ENCODE peak calls at places on chromosomes 1 and 21, in ten cellular contexts. Q is A549, Z is epithelial cell of esophagus, B is WTC11, N is GM12864, E is brain microvascular endothelial cell, C is bronchial epithelial cell, F is body of pancreas, X is GM20000, I is glutamatergic neuron. T is an unnamed sample.

GRCh38 chr1:45928486-45929205 is 125.2 kb downstream of the MAST2 start:
- DNase-seq in Q (no peak), Z (no peak), B (no peak), N (no peak), E (peak; percentile 25), C (no peak), F (no peak), X (no peak), I (no peak), T (no peak)

GRCh38 chr1:4375812-4376211 is 278.6 kb upstream of the AJAP1 start:
- DNase-seq in Q (no peak), Z (no peak), B (no peak), N (no peak), E (peak; percentile 83), C (peak; percentile 15), F (no peak), X (no peak), I (no peak), T (no peak)

GRCh38 chr1:206503591-206504362 is 3.6 kb upstream of the RASSF5 start:
- DNase-seq in Q (no peak), Z (peak; percentile 92), B (no peak), N (peak; percentile 57), E (peak; percentile 97), C (peak; percentile 97), F (peak; percentile 28), X (peak; percentile 84), I (no peak), T (peak; percentile 100)

GRCh38 chr21:34517491-34518245 is 5.7 kb upstream of the KCNE1 start:
- DNase-seq in Q (no peak), Z (peak; percentile 36), B (no peak), N (no peak), E (no peak), C (no peak), F (peak; percentile 32), X (no peak), I (no peak), T (no peak)

GRCh38 chr1:205714190-205714905 is 34.0 kb upstream of the SLC45A3 start:
- DNase-seq in Q (no peak), Z (peak; percentile 44), B (no peak), N (no peak), E (no peak), C (peak; percentile 51), F (peak; percentile 26), X (no peak), I (no peak), T (peak; percentile 53)

GRCh38 chr1:112998592-112999235 is 42.7 kb upstream of the SLC16A1 start:
- DNase-seq in Q (no peak), Z (peak; percentile 88), B (no peak), N (no peak), E (peak; percentile 80), C (peak; percentile 85), F (peak; percentile 74), X (no peak), I (no peak), T (peak; percentile 89)

GRCh38 chr1:77036560-77036959 is 169.3 kb downstream of the ST6GALNAC5 start:
- DNase-seq in Q (no peak), Z (peak; percentile 66), B (no peak), N (no peak), E (peak; percentile 51), C (peak; percentile 46), F (no peak), X (no peak), I (no peak), T (peak; percentile 74)

GRCh38 chr1:218705391-218705790 is 360.3 kb downstream of the TGFB2 start:
- DNase-seq in Q (peak; percentile 9), Z (peak; percentile 63), B (no peak), N (no peak), E (peak; percentile 40), C (peak; percentile 79), F (no peak), X (no peak), I (no peak), T (peak; percentile 58)

GRCh38 chr1:198529414-198529813 is 11.1 kb downstream of the ATP6V1G3 start:
- DNase-seq in Q (no peak), Z (no peak), B (no peak), N (no peak), E (peak; percentile 39), C (no peak), F (no peak), X (no peak), I (no peak), T (peak; percentile 59)

GRCh38 chr1:16145988-16146887 is 9.6 kb downstream of the EPHA2 start:
- DNase-seq in Q (peak; percentile 82), Z (peak; percentile 79), B (peak; percentile 89), N (no peak), E (peak; percentile 95), C (peak; percentile 67), F (peak; percentile 80), X (peak; percentile 66), I (peak; percentile 45), T (peak; percentile 80)

GRCh38 chr1:112882271-112882744 is 73.7 kb downstream of the SLC16A1 start:
- DNase-seq in Q (no peak), Z (no peak), B (no peak), N (no peak), E (no peak), C (no peak), F (no peak), X (no peak), I (no peak), T (no peak)

GRCh38 chr1:23868848-23869450 is 859 bp upstream of the FUCA1 start:
- DNase-seq in Q (peak; percentile 31), Z (no peak), B (no peak), N (no peak), E (no peak), C (no peak), F (no peak), X (peak; percentile 31), I (no peak), T (no peak)

GRCh38 chr1:201795066-201795465 is 33.9 kb upstream of the IPO9 start:
- DNase-seq in Q (no peak), Z (no peak), B (no peak), N (no peak), E (peak; percentile 29), C (no peak), F (no peak), X (no peak), I (no peak), T (peak; percentile 53)

GRCh38 chr1:100360790-100361232 is 8.5 kb downstream of the CDC14A start:
- DNase-seq in Q (no peak), Z (no peak), B (no peak), N (no peak), E (peak; percentile 66), C (no peak), F (peak; percentile 29), X (no peak), I (no peak), T (no peak)

GRCh38 chr1:152776361-152776760 is 1.4 kb downstream of the LCE1F start:
- DNase-seq in Q (no peak), Z (no peak), B (no peak), N (no peak), E (no peak), C (no peak), F (no peak), X (no peak), I (no peak), T (no peak)

GRCh38 chr1:152783095-152783494 is 3.0 kb upstream of the LCE1E start:
- DNase-seq in Q (no peak), Z (peak; percentile 44), B (no peak), N (no peak), E (no peak), C (peak; percentile 69), F (no peak), X (no peak), I (no peak), T (peak; percentile 0)

GRCh38 chr1:152774875-152775274 is at the start of gene LCE1F:
- DNase-seq in Q (no peak), Z (peak; percentile 79), B (no peak), N (no peak), E (no peak), C (peak; percentile 71), F (no peak), X (no peak), I (no peak), T (peak; percentile 57)

DNA sequence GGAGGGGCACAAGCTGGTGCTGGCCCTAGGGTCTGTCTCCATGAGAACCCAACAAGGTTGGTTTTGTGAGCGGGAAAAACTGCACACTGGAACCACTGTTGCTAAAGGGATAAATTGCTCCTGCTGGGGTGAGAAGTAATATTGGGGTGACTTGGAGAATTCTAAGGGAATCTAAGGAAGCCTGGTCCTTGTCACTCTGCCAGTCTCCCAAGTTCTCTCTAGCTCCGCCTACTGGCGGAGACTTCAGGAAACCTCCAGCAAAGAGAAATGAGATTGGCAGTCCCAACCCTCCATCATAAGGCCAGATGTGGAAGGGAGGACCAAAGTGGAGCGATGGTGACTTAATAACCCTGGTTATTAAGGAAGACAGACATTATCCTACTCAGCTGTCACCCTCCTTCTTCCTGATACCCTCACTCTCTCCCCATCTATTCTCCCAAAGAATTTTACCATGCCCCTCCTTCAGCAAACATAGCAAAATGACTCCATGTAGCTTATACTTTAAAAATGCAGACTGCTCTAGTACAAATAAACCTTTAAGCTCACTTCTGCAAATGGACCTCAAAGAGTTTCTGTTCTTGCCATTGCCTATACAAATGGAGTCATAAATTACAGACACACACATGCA is 2.7 kb downstream of the LCE1F start:
- DNase-seq in Q (no peak), Z (peak; percentile 61), B (no peak), N (no peak), E (no peak), C (no peak), F (peak; percentile 13), X (peak; percentile 59), I (peak; percentile 48), T (peak; percentile 75)
- TF ChIP-seq CTCF in Q (peak; percentile 24), Z (peak; percentile 73), B (no peak), N (peak; percentile 77), E (peak; percentile 33), C (peak; percentile 69), F (no peak), X (peak; percentile 18), I (no peak), T (peak; percentile 52)

GRCh38 chr1:36982708-36983107 is 51.6 kb downstream of the GRIK3 start:
- DNase-seq in Q (no peak), Z (no peak), B (peak; percentile 18), N (no peak), E (no peak), C (no peak), F (no peak), X (no peak), I (no peak), T (no peak)
- TF ChIP-seq CTCF in Q (no peak), Z (no peak), B (no peak), N (no peak), E (no peak), C (no peak), F (no peak), X (no peak), I (no peak), T (no peak)

GRCh38 chr1:47898156-47898825 is 98.9 kb downstream of the TRABD2B start:
- DNase-seq in Q (no peak), Z (no peak), B (peak; percentile 42), N (no peak), E (no peak), C (no peak), F (no peak), X (no peak), I (no peak), T (no peak)
- TF ChIP-seq CTCF in Q (no peak), Z (no peak), B (no peak), N (no peak), E (no peak), C (no peak), F (no peak), X (no peak), I (no peak), T (no peak)

DNA sequence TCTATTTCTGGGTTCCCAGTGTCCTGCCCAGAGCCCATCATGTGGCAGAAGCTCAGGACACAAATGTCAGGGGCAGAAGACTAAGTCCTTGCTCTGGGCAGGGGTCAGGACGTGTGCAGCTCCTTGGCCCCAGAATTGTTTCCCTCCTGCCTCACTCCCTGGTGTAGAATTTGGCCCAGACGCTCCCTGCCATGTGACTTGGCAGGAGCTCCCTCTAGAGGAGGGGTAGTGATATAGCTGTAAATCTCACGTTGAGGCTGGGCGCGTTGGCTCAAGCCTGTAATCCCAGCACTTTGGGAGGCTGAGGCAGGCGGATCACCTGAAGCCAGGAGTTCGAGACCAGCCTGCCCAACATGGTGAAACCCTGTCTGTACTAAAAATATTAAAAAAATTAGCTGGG is 91.2 kb downstream of the UBIAD1 start:
- DNase-seq in Q (no peak), Z (peak; percentile 27), B (peak; percentile 39), N (no peak), E (no peak), C (no peak), F (peak; percentile 24), X (no peak), I (no peak), T (no peak)
- TF ChIP-seq CTCF in Q (peak; percentile 27), Z (peak; percentile 44), B (peak; percentile 60), N (peak; percentile 44), E (peak; percentile 8), C (peak; percentile 35), F (peak; percentile 16), X (peak; percentile 13), I (peak; percentile 36), T (peak; percentile 18)